ENCODE peak calls at places on chromosome 1, in four cellular contexts. C, D, P and J are unnamed samples.

GRCh38 chr1:159937014-159937750 is 8.2 kb downstream of the IGSF9 start:
- DNase-seq in C (no peak), D (no peak), P (no peak), J (no peak)

GRCh38 chr1:78762113-78762512 is 112.5 kb downstream of the IFI44 start:
- DNase-seq in C (no peak), D (no peak), P (no peak), J (no peak)

GRCh38 chr1:153032677-153033308 is 1.8 kb downstream of the SPRR1B start:
- DNase-seq in C (no peak), D (peak), P (peak), J (no peak)

GRCh38 chr1:151853411-151853930 is at the start of gene THEM5:
- DNase-seq in C (no peak), D (no peak), P (no peak), J (no peak)

GRCh38 chr1:173925306-173926242 is 8.4 kb upstream of the SERPINC1 start:
- DNase-seq in C (no peak), D (no peak), P (no peak), J (no peak)

GRCh38 chr1:30984167-30984870 is 75.8 kb upstream of the SDC3 start:
- DNase-seq in C (no peak), D (no peak), P (no peak), J (no peak)

GRCh38 chr1:87603636-87604035 is 275.0 kb downstream of the LMO4 start:
- DNase-seq in C (no peak), D (no peak), P (no peak), J (no peak)

GRCh38 chr1:145711213-145711651 is 4.1 kb upstream of the PDZK1 start:
- DNase-seq in C (no peak), D (no peak), P (no peak), J (no peak)

GRCh38 chr1:236692128-236692527 is 5.8 kb downstream of the ACTN2 start:
- DNase-seq in C (no peak), D (no peak), P (no peak), J (no peak)

GRCh38 chr1:20410555-20410954 is 75.5 kb downstream of the CAMK2N1 start:
- DNase-seq in C (no peak), D (no peak), P (no peak), J (no peak)

DNA sequence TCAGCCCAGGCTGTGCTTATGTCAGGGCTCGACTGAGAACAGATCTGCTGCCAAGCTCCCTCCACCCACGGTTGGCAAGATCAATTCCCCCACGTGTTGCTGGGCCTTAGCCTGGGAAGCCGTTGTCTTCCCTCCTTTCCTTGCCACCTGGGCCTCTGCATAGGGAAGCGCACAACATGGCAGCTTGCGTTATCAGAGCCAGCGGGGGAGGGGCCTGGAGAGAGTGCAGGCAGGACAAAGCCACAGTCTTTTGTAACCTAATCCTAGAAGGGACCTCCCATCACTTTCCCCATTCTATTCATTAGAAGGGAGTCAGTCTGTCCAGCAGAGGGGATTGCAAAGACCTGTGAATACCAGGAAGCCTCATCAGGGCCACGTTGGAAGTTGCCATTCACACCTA is 17.0 kb upstream of the IGSF21 start:
- DNase-seq in C (no peak), D (peak), P (no peak), J (no peak)
- H2BK12ac ChIP-seq in C (peak), D (no peak), P (peak), J (no peak)

GRCh38 chr1:94736549-94736948 is 83.6 kb upstream of the SLC44A3 start:
- DNase-seq in C (no peak), D (no peak), P (no peak), J (no peak)
- H2BK120ac ChIP-seq in C (no peak), D (no peak), P (no peak), J (peak)

GRCh38 chr1:53892911-53893310 is 1.1 kb upstream of the DIO1 start:
- DNase-seq in C (no peak), D (no peak), P (no peak), J (no peak)
- H3K4me3 ChIP-seq in C (no peak), D (no peak), P (no peak), J (no peak)

GRCh38 chr1:227131193-227131592 is 187.1 kb downstream of the CDC42BPA start:
- DNase-seq in C (no peak), D (no peak), P (no peak), J (peak)

GRCh38 chr1:227124461-227124860 is 184.4 kb downstream of the COQ8A start:
- DNase-seq in C (no peak), D (no peak), P (no peak), J (no peak)

GRCh38 chr1:227127891-227128290 is 187.8 kb downstream of the COQ8A start:
- DNase-seq in C (no peak), D (no peak), P (no peak), J (no peak)

GRCh38 chr1:227120827-227121226 is 180.7 kb downstream of the COQ8A start:
- DNase-seq in C (no peak), D (no peak), P (no peak), J (no peak)

DNA sequence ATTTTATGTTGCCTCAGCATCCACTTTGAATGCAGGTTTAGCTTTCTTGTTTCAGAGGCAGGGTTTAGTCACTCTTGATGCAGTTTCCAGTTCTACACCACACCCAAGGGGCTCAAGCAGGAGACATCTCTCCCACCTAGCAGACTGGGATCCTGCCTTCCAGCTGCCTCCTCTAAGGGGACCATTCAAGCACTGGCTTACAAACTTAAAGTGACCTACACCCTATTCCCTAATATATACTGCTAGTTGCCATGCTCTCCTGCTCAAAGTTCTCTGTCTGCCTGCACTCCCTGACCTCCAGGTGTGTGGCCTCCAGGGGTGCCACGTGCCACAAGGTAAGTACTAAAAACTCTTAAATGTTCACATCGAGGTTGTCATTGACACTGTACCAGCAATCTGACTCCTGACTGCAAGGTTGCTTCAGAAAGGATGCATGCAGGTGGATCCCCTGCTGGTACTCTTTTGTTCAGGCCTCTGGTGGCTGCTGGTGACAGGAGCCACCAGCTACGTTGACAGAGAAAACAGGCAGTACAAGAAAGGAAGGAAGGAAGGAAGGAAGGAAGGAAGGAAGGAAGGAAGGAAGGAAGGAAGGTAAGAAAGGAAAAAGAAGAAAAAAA is 185.9 kb downstream of the COQ8A start:
- DNase-seq in C (no peak), D (no peak), P (no peak), J (no peak)
- H2BK12ac ChIP-seq in C (peak), D (no peak), P (no peak), J (no peak)